ENCODE peak calls at places on chromosomes 2 and 18, in seven cellular contexts. D, H, B, P, A, X and T are unnamed samples.

GRCh38 chr2:203846490-203847105 is 21.0 kb upstream of the CTLA4 start:
- DNase-seq in D (no peak), H (no peak), X (no peak), A (no peak), P (no peak), B (no peak), T (no peak)

GRCh38 chr18:28086530-28087172 is 90.3 kb downstream of the CDH2 start:
- DNase-seq in H (no peak), B (no peak), P (no peak), D (no peak), A (no peak), X (peak), T (no peak)

GRCh38 chr2:165440367-165440766 is 29.1 kb upstream of the CSRNP3 start:
- DNase-seq in H (no peak), X (peak), A (no peak), P (peak), D (no peak), B (no peak), T (no peak)

GRCh38 chr2:25170888-25171287 is 2.5 kb upstream of the POMC start:
- DNase-seq in P (no peak), A (no peak), H (no peak), B (no peak), D (no peak), X (no peak), T (no peak)

GRCh38 chr18:12397254-12397653 is 10.5 kb upstream of the PRELID3A start:
- DNase-seq in D (no peak), H (no peak), A (no peak), P (no peak), X (no peak), B (no peak), T (no peak)

GRCh38 chr2:241063587-241063986 is 38.5 kb downstream of the MTERF4 start:
- DNase-seq in D (no peak), H (no peak), P (no peak), B (no peak), A (no peak), X (no peak), T (no peak)

GRCh38 chr2:241848761-241849615 is 9.7 kb downstream of the PDCD1 start:
- DNase-seq in H (no peak), D (no peak), X (no peak), B (no peak), P (no peak), A (peak), T (no peak)

GRCh38 chr2:68974946-68975665 is 670 bp downstream of the GKN1 start:
- DNase-seq in A (no peak), B (no peak), D (no peak), H (no peak), X (peak), P (no peak), T (no peak)

GRCh38 chr2:233436191-233436581 is 81.9 kb downstream of the DGKD start:
- DNase-seq in B (no peak), X (no peak), A (no peak), H (no peak), D (no peak), P (no peak), T (no peak)

GRCh38 chr2:241180495-241180894 is 8.0 kb upstream of the ANO7 start:
- DNase-seq in A (no peak), D (no peak), B (no peak), P (no peak), X (no peak), H (no peak), T (no peak)

GRCh38 chr2:152566728-152567069 is 150.6 kb downstream of the PRPF40A start:
- DNase-seq in H (no peak), A (no peak), B (no peak), D (no peak), X (peak), P (no peak), T (no peak)

GRCh38 chr2:205261631-205262030 is 420.7 kb upstream of the NRP2 start:
- DNase-seq in P (peak), D (no peak), B (no peak), A (no peak), H (no peak), X (no peak), T (no peak)

GRCh38 chr2:20222769-20223344 is 2.1 kb downstream of the SDC1 start:
- DNase-seq in H (no peak), A (no peak), X (no peak), P (no peak), B (peak), D (peak), T (no peak)

GRCh38 chr2:71671203-71671602 is 217.8 kb downstream of the DYSF start:
- DNase-seq in D (no peak), H (no peak), B (no peak), X (no peak), P (no peak), A (no peak), T (no peak)

GRCh38 chr2:123908522-123908921 is 116.6 kb upstream of the CNTNAP5 start:
- DNase-seq in D (no peak), B (no peak), A (no peak), X (no peak), P (no peak), H (no peak), T (no peak)

GRCh38 chr2:75157435-75157834 is 41.9 kb downstream of the TACR1 start:
- DNase-seq in X (no peak), P (no peak), B (peak), H (no peak), A (no peak), D (no peak), T (no peak)